ENCODE peak calls at places on chromosomes 13 and 19, in five cellular contexts. One of them, this sample, is unnamed.

GRCh38 chr19:32407004-32407992 is 1.7 kb downstream of the DPY19L3 start:
- DNase-seq in HCT116: no peak
- DNase-seq in stomach: peak
- DNase-seq in GM12892: no peak
- DNase-seq in Panc1: no peak
- DNase-seq in this sample: peak

GRCh38 chr13:97567510-97568243 is 133.7 kb downstream of the RAP2A start:
- DNase-seq in HCT116: peak
- DNase-seq in stomach: peak
- DNase-seq in GM12892: peak
- DNase-seq in Panc1: no peak
- DNase-seq in this sample: peak

GRCh38 chr19:5080030-5080644 is 111.2 kb downstream of the KDM4B start:
- DNase-seq in HCT116: no peak
- DNase-seq in stomach: no peak
- DNase-seq in GM12892: no peak
- DNase-seq in Panc1: no peak
- DNase-seq in this sample: no peak

GRCh38 chr13:33150146-33150545 is 133.9 kb downstream of the KL start:
- DNase-seq in HCT116: no peak
- DNase-seq in stomach: no peak
- DNase-seq in GM12892: no peak
- DNase-seq in Panc1: no peak
- DNase-seq in this sample: no peak

GRCh38 chr19:5141926-5142724 is 173.2 kb downstream of the KDM4B start:
- DNase-seq in HCT116: no peak
- DNase-seq in stomach: no peak
- DNase-seq in GM12892: no peak
- DNase-seq in Panc1: no peak
- DNase-seq in this sample: no peak

GRCh38 chr19:31073485-31074221 is 275.6 kb downstream of the TSHZ3 start:
- DNase-seq in HCT116: no peak
- DNase-seq in stomach: no peak
- DNase-seq in GM12892: no peak
- DNase-seq in Panc1: no peak
- DNase-seq in this sample: no peak

GRCh38 chr19:29467824-29468401 is 57.9 kb upstream of the VSTM2B start:
- DNase-seq in HCT116: peak
- DNase-seq in stomach: no peak
- DNase-seq in GM12892: no peak
- DNase-seq in Panc1: no peak
- DNase-seq in this sample: no peak

GRCh38 chr13:99639126-99639525 is 137.9 kb downstream of the TM9SF2 start:
- DNase-seq in HCT116: no peak
- DNase-seq in stomach: no peak
- DNase-seq in GM12892: no peak
- DNase-seq in Panc1: no peak
- DNase-seq in this sample: no peak

GRCh38 chr19:27966390-27966816 is 1246.5 kb downstream of the UQCRFS1 start:
- DNase-seq in HCT116: no peak
- DNase-seq in stomach: no peak
- DNase-seq in GM12892: no peak
- DNase-seq in Panc1: no peak
- DNase-seq in this sample: no peak

GRCh38 chr13:113122571-113123225 is at the start of gene F10:
- DNase-seq in HCT116: peak
- DNase-seq in stomach: peak
- DNase-seq in GM12892: no peak
- DNase-seq in Panc1: no peak
- DNase-seq in this sample: no peak

GRCh38 chr13:67063036-67063435 is 167.1 kb downstream of the PCDH9 start:
- DNase-seq in HCT116: no peak
- DNase-seq in stomach: no peak
- DNase-seq in GM12892: no peak
- DNase-seq in Panc1: no peak
- DNase-seq in this sample: no peak

GRCh38 chr19:7554990-7555864 is 19.7 kb downstream of the PNPLA6 start:
- DNase-seq in HCT116: no peak
- DNase-seq in stomach: no peak
- DNase-seq in GM12892: no peak
- DNase-seq in Panc1: no peak
- DNase-seq in this sample: no peak

GRCh38 chr13:78589206-78589605 is 14.1 kb downstream of the POU4F1 start:
- DNase-seq in HCT116: no peak
- DNase-seq in stomach: no peak
- DNase-seq in GM12892: no peak
- DNase-seq in Panc1: no peak
- DNase-seq in this sample: no peak

GRCh38 chr19:54670576-54671347 is 8.0 kb downstream of the LILRB4 start:
- DNase-seq in HCT116: no peak
- DNase-seq in stomach: no peak
- DNase-seq in GM12892: no peak
- DNase-seq in Panc1: no peak
- DNase-seq in this sample: no peak

GRCh38 chr13:21901772-21902708 is 231.2 kb downstream of the FGF9 start:
- DNase-seq in HCT116: no peak
- DNase-seq in stomach: no peak
- DNase-seq in GM12892: no peak
- DNase-seq in Panc1: no peak
- DNase-seq in this sample: peak

GRCh38 chr19:46927106-46927505 is 66.3 kb downstream of the ARHGAP35 start:
- DNase-seq in HCT116: no peak
- DNase-seq in stomach: no peak
- DNase-seq in GM12892: no peak
- DNase-seq in Panc1: no peak
- DNase-seq in this sample: no peak

GRCh38 chr19:30344446-30345425 is 27.4 kb upstream of the ZNF536 start:
- DNase-seq in HCT116: peak
- DNase-seq in stomach: no peak
- DNase-seq in GM12892: no peak
- DNase-seq in Panc1: no peak
- DNase-seq in this sample: no peak

GRCh38 chr19:12954150-12954962 is 2.7 kb downstream of the GADD45GIP1 start:
- DNase-seq in HCT116: no peak
- DNase-seq in stomach: no peak
- DNase-seq in GM12892: no peak
- DNase-seq in Panc1: no peak
- DNase-seq in this sample: no peak
- TF ChIP-seq POLR2AphosphoS5 in HCT116: no peak
- TF ChIP-seq POLR2AphosphoS5 in stomach: no peak
- TF ChIP-seq POLR2AphosphoS5 in GM12892: no peak
- TF ChIP-seq POLR2AphosphoS5 in Panc1: no peak
- TF ChIP-seq POLR2AphosphoS5 in this sample: no peak

GRCh38 chr19:16463991-16464575 is 7.7 kb downstream of the EPS15L1 start:
- DNase-seq in HCT116: no peak
- DNase-seq in stomach: no peak
- DNase-seq in GM12892: no peak
- DNase-seq in Panc1: no peak
- DNase-seq in this sample: no peak
- TF ChIP-seq POLR2AphosphoS5 in HCT116: no peak
- TF ChIP-seq POLR2AphosphoS5 in stomach: no peak
- TF ChIP-seq POLR2AphosphoS5 in GM12892: no peak
- TF ChIP-seq POLR2AphosphoS5 in Panc1: no peak
- TF ChIP-seq POLR2AphosphoS5 in this sample: no peak

GRCh38 chr13:73062368-73062767 is 3.6 kb downstream of the KLF5 start:
- DNase-seq in HCT116: no peak
- DNase-seq in stomach: no peak
- DNase-seq in GM12892: no peak
- DNase-seq in Panc1: no peak
- DNase-seq in this sample: no peak

GRCh38 chr13:73065665-73066350 is 7.0 kb downstream of the KLF5 start:
- DNase-seq in HCT116: no peak
- DNase-seq in stomach: no peak
- DNase-seq in GM12892: no peak
- DNase-seq in Panc1: no peak
- DNase-seq in this sample: peak

GRCh38 chr13:73061478-73062275 is 2.9 kb downstream of the KLF5 start:
- DNase-seq in HCT116: no peak
- DNase-seq in stomach: no peak
- DNase-seq in GM12892: no peak
- DNase-seq in Panc1: no peak
- DNase-seq in this sample: peak

GRCh38 chr13:73063166-73063565 is 4.4 kb downstream of the KLF5 start:
- DNase-seq in HCT116: no peak
- DNase-seq in stomach: no peak
- DNase-seq in GM12892: no peak
- DNase-seq in Panc1: no peak
- DNase-seq in this sample: no peak

GRCh38 chr13:73064991-73065390 is 6.2 kb downstream of the KLF5 start:
- DNase-seq in HCT116: no peak
- DNase-seq in stomach: no peak
- DNase-seq in GM12892: no peak
- DNase-seq in Panc1: no peak
- DNase-seq in this sample: no peak
- TF ChIP-seq POLR2AphosphoS5 in HCT116: no peak
- TF ChIP-seq POLR2AphosphoS5 in stomach: no peak
- TF ChIP-seq POLR2AphosphoS5 in GM12892: no peak
- TF ChIP-seq POLR2AphosphoS5 in Panc1: no peak
- TF ChIP-seq POLR2AphosphoS5 in this sample: no peak

GRCh38 chr19:49788857-49789256 is 22.1 kb downstream of the AP2A1 start:
- DNase-seq in HCT116: no peak
- DNase-seq in stomach: no peak
- DNase-seq in GM12892: no peak
- DNase-seq in Panc1: no peak
- DNase-seq in this sample: no peak

GRCh38 chr19:49790866-49791265 is 22.2 kb downstream of the FUZ start:
- DNase-seq in HCT116: no peak
- DNase-seq in stomach: no peak
- DNase-seq in GM12892: no peak
- DNase-seq in Panc1: no peak
- DNase-seq in this sample: no peak

GRCh38 chr19:49792829-49793560 is 20.1 kb downstream of the FUZ start:
- DNase-seq in HCT116: no peak
- DNase-seq in stomach: no peak
- DNase-seq in GM12892: no peak
- DNase-seq in Panc1: no peak
- DNase-seq in this sample: no peak

GRCh38 chr19:49793561-49793840 is 19.6 kb downstream of the FUZ start:
- DNase-seq in HCT116: no peak
- DNase-seq in stomach: no peak
- DNase-seq in GM12892: no peak
- DNase-seq in Panc1: no peak
- DNase-seq in this sample: no peak

DNA sequence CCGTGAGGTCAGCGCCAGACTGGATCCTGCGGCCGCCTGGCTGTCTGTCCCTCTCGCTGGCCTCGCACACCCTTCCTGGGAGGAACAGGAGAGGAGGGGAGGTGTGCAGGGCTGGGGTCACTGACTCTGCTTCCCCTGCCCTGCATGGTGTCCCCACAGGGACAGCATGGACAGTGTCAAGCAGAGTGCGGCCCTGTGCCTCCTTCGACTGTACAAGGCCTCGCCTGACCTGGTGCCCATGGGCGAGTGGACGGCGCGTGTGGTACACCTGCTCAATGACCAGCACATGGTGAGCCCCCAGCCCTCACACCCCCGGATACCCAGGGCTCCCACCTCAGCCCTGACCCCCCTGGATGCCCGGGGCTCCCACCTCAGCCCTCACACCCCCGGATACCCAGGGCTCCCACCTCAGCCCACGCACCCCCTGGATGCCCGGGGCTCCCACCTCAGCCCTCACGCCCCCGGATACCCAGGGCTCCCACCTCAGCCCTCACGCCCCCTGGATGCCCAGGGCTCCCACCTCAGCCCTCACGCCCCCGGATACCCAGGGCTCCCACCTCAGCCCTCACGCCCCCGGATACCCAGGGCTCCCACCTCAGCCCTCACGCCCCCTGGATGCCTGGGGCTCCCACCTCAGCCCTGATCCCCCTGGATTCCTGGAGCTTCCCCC is 21.2 kb downstream of the FUZ start:
- DNase-seq in HCT116: no peak
- DNase-seq in stomach: no peak
- DNase-seq in GM12892: no peak
- DNase-seq in Panc1: no peak
- DNase-seq in this sample: no peak
- TF ChIP-seq POLR2AphosphoS5 in HCT116: no peak
- TF ChIP-seq POLR2AphosphoS5 in stomach: no peak
- TF ChIP-seq POLR2AphosphoS5 in GM12892: no peak
- TF ChIP-seq POLR2AphosphoS5 in Panc1: no peak
- TF ChIP-seq POLR2AphosphoS5 in this sample: no peak

GRCh38 chr13:40446365-40446764 is 220.1 kb downstream of the FOXO1 start:
- DNase-seq in HCT116: no peak
- DNase-seq in stomach: no peak
- DNase-seq in GM12892: no peak
- DNase-seq in Panc1: no peak
- DNase-seq in this sample: no peak

GRCh38 chr13:40444241-40444640 is 222.2 kb downstream of the FOXO1 start:
- DNase-seq in HCT116: no peak
- DNase-seq in stomach: no peak
- DNase-seq in GM12892: no peak
- DNase-seq in Panc1: no peak
- DNase-seq in this sample: no peak

GRCh38 chr13:40447857-40448256 is 218.6 kb downstream of the FOXO1 start:
- DNase-seq in HCT116: no peak
- DNase-seq in stomach: no peak
- DNase-seq in GM12892: no peak
- DNase-seq in Panc1: no peak
- DNase-seq in this sample: no peak

GRCh38 chr13:40442826-40443225 is 223.6 kb downstream of the FOXO1 start:
- DNase-seq in HCT116: no peak
- DNase-seq in stomach: no peak
- DNase-seq in GM12892: no peak
- DNase-seq in Panc1: no peak
- DNase-seq in this sample: no peak

GRCh38 chr13:40445557-40445990 is 220.9 kb downstream of the FOXO1 start:
- DNase-seq in HCT116: no peak
- DNase-seq in stomach: peak
- DNase-seq in GM12892: peak
- DNase-seq in Panc1: no peak
- DNase-seq in this sample: no peak
- TF ChIP-seq POLR2AphosphoS5 in HCT116: no peak
- TF ChIP-seq POLR2AphosphoS5 in stomach: no peak
- TF ChIP-seq POLR2AphosphoS5 in GM12892: peak
- TF ChIP-seq POLR2AphosphoS5 in Panc1: no peak
- TF ChIP-seq POLR2AphosphoS5 in this sample: no peak

GRCh38 chr19:18591735-18592385 is 3.3 kb downstream of the REX1BD start:
- DNase-seq in HCT116: no peak
- DNase-seq in stomach: no peak
- DNase-seq in GM12892: no peak
- DNase-seq in Panc1: no peak
- DNase-seq in this sample: no peak
- TF ChIP-seq POLR2AphosphoS5 in HCT116: no peak
- TF ChIP-seq POLR2AphosphoS5 in stomach: no peak
- TF ChIP-seq POLR2AphosphoS5 in GM12892: no peak
- TF ChIP-seq POLR2AphosphoS5 in Panc1: no peak
- TF ChIP-seq POLR2AphosphoS5 in this sample: no peak

DNA sequence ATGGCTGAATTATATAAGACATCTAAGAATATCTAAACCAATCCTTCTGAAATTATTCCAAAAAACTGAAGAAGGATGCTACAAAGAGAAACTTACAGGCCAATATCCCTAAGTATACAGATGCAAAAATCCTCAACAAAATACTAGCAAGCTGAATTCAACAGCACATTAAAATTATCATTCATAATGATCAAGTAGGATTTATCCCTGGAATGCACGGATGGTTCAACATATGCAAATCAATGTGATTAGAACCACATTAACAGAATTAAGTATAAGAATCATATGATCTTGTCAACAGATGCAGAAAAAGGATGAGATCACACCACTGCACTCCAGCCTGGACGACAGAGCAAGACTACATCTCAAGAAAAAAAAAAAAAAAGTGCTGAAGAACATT is 13.3 kb downstream of the ZNF560 start:
- DNase-seq in HCT116: no peak
- DNase-seq in stomach: no peak
- DNase-seq in GM12892: no peak
- DNase-seq in Panc1: no peak
- DNase-seq in this sample: no peak
- TF ChIP-seq POLR2AphosphoS5 in HCT116: no peak
- TF ChIP-seq POLR2AphosphoS5 in stomach: no peak
- TF ChIP-seq POLR2AphosphoS5 in GM12892: no peak
- TF ChIP-seq POLR2AphosphoS5 in Panc1: no peak
- TF ChIP-seq POLR2AphosphoS5 in this sample: no peak